ENCODE peak calls at places on chromosome 7, in nine cellular contexts. One of them, this sample, is unnamed.
A peak's percentile ranks its signal among the peaks of the same experiment; 100 is the strongest.

GRCh38 chr7:116669769-116670168 is 2.2 kb upstream of the MET start:
- DNase-seq in cerebellar cortex: no peak
- DNase-seq in aorta: no peak
- DNase-seq in HuH-7.5: no peak
- DNase-seq in stimulated activated CD4-positive, alpha-beta T cell treated with anti-CD3 and anti-CD28 coated beads, TNF-alpha, amount 100 ng/mL, for 48 hours: no peak
- DNase-seq in NCI-H345: no peak
- DNase-seq in neural progenitor cell: no peak
- DNase-seq in DMS79: no peak
- DNase-seq in left colon: no peak
- DNase-seq in this sample: no peak

GRCh38 chr7:30201161-30201666 is 66.4 kb downstream of the MTURN start:
- DNase-seq in DMS79: no peak
- DNase-seq in neural progenitor cell: no peak
- DNase-seq in HuH-7.5: no peak
- DNase-seq in cerebellar cortex: peak; percentile 35
- DNase-seq in stimulated activated CD4-positive, alpha-beta T cell treated with anti-CD3 and anti-CD28 coated beads, TNF-alpha, amount 100 ng/mL, for 48 hours: no peak
- DNase-seq in aorta: no peak
- DNase-seq in NCI-H345: no peak
- DNase-seq in left colon: no peak
- DNase-seq in this sample: no peak

GRCh38 chr7:141073641-141074161 is at the start of gene TMEM178B:
- DNase-seq in stimulated activated CD4-positive, alpha-beta T cell treated with anti-CD3 and anti-CD28 coated beads, TNF-alpha, amount 100 ng/mL, for 48 hours: no peak
- DNase-seq in aorta: no peak
- DNase-seq in DMS79: peak; percentile 8
- DNase-seq in left colon: no peak
- DNase-seq in HuH-7.5: peak; percentile 44
- DNase-seq in NCI-H345: no peak
- DNase-seq in neural progenitor cell: peak; percentile 63
- DNase-seq in cerebellar cortex: no peak
- DNase-seq in this sample: peak; percentile 68

GRCh38 chr7:31512166-31512565 is 1.7 kb upstream of the ITPRID1 start:
- DNase-seq in neural progenitor cell: no peak
- DNase-seq in DMS79: no peak
- DNase-seq in left colon: no peak
- DNase-seq in HuH-7.5: no peak
- DNase-seq in aorta: no peak
- DNase-seq in cerebellar cortex: no peak
- DNase-seq in NCI-H345: no peak
- DNase-seq in stimulated activated CD4-positive, alpha-beta T cell treated with anti-CD3 and anti-CD28 coated beads, TNF-alpha, amount 100 ng/mL, for 48 hours: no peak
- DNase-seq in this sample: no peak

GRCh38 chr7:47371733-47372368 is 210.1 kb downstream of the TNS3 start:
- DNase-seq in NCI-H345: peak; percentile 94
- DNase-seq in cerebellar cortex: peak; percentile 88
- DNase-seq in DMS79: no peak
- DNase-seq in neural progenitor cell: no peak
- DNase-seq in stimulated activated CD4-positive, alpha-beta T cell treated with anti-CD3 and anti-CD28 coated beads, TNF-alpha, amount 100 ng/mL, for 48 hours: no peak
- DNase-seq in left colon: peak; percentile 91
- DNase-seq in aorta: peak; percentile 76
- DNase-seq in HuH-7.5: peak; percentile 44
- DNase-seq in this sample: peak; percentile 30

GRCh38 chr7:72072901-72073300 is 339.2 kb downstream of the CALN1 start:
- DNase-seq in left colon: no peak
- DNase-seq in cerebellar cortex: no peak
- DNase-seq in HuH-7.5: no peak
- DNase-seq in NCI-H345: no peak
- DNase-seq in neural progenitor cell: no peak
- DNase-seq in DMS79: no peak
- DNase-seq in aorta: no peak
- DNase-seq in stimulated activated CD4-positive, alpha-beta T cell treated with anti-CD3 and anti-CD28 coated beads, TNF-alpha, amount 100 ng/mL, for 48 hours: no peak
- DNase-seq in this sample: no peak

GRCh38 chr7:73623798-73624668 is at the start of gene MLXIPL:
- DNase-seq in stimulated activated CD4-positive, alpha-beta T cell treated with anti-CD3 and anti-CD28 coated beads, TNF-alpha, amount 100 ng/mL, for 48 hours: peak; percentile 28
- DNase-seq in neural progenitor cell: peak; percentile 97
- DNase-seq in aorta: peak; percentile 79
- DNase-seq in cerebellar cortex: peak; percentile 87
- DNase-seq in HuH-7.5: peak; percentile 90
- DNase-seq in DMS79: peak; percentile 60
- DNase-seq in NCI-H345: peak; percentile 72
- DNase-seq in left colon: peak; percentile 88
- DNase-seq in this sample: peak; percentile 98

GRCh38 chr7:54932818-54933543 is 85.8 kb upstream of the EGFR start:
- DNase-seq in aorta: peak; percentile 67
- DNase-seq in cerebellar cortex: no peak
- DNase-seq in HuH-7.5: peak; percentile 61
- DNase-seq in DMS79: peak; percentile 66
- DNase-seq in left colon: peak; percentile 71
- DNase-seq in stimulated activated CD4-positive, alpha-beta T cell treated with anti-CD3 and anti-CD28 coated beads, TNF-alpha, amount 100 ng/mL, for 48 hours: no peak
- DNase-seq in neural progenitor cell: peak; percentile 82
- DNase-seq in NCI-H345: peak; percentile 81
- DNase-seq in this sample: peak; percentile 81

GRCh38 chr7:137846588-137847417 is at the start of gene DGKI:
- DNase-seq in stimulated activated CD4-positive, alpha-beta T cell treated with anti-CD3 and anti-CD28 coated beads, TNF-alpha, amount 100 ng/mL, for 48 hours: no peak
- DNase-seq in neural progenitor cell: peak; percentile 82
- DNase-seq in aorta: peak; percentile 57
- DNase-seq in cerebellar cortex: peak; percentile 76
- DNase-seq in NCI-H345: peak; percentile 70
- DNase-seq in DMS79: no peak
- DNase-seq in left colon: no peak
- DNase-seq in HuH-7.5: no peak
- DNase-seq in this sample: peak; percentile 77

GRCh38 chr7:69683002-69683401 is 84.7 kb downstream of the AUTS2 start:
- DNase-seq in DMS79: no peak
- DNase-seq in cerebellar cortex: no peak
- DNase-seq in neural progenitor cell: no peak
- DNase-seq in stimulated activated CD4-positive, alpha-beta T cell treated with anti-CD3 and anti-CD28 coated beads, TNF-alpha, amount 100 ng/mL, for 48 hours: no peak
- DNase-seq in aorta: no peak
- DNase-seq in left colon: no peak
- DNase-seq in HuH-7.5: no peak
- DNase-seq in NCI-H345: peak; percentile 60
- DNase-seq in this sample: peak; percentile 34